ENCODE peak calls at places on chromosomes 4 and X, in four cellular contexts. One of them, this sample, is unnamed.

GRCh38 chrX:15143050-15143824 is 126.6 kb downstream of the ASB9 start:
- DNase-seq in PC-3: peak
- DNase-seq in PC-9: no peak
- DNase-seq in MM.1S: peak
- DNase-seq in this sample: peak

GRCh38 chrX:76555816-76556215 is 128.3 kb downstream of the MAGEE1 start:
- DNase-seq in PC-3: peak
- DNase-seq in PC-9: no peak
- DNase-seq in MM.1S: peak
- DNase-seq in this sample: peak

GRCh38 chrX:105263171-105263570 is 42.7 kb upstream of the TEX13A start:
- DNase-seq in PC-9: peak
- DNase-seq in MM.1S: no peak
- DNase-seq in PC-3: peak
- DNase-seq in this sample: peak

GRCh38 chr4:173025131-173025530 is 143.5 kb upstream of the GALNT7 start:
- DNase-seq in PC-9: peak
- DNase-seq in PC-3: peak
- DNase-seq in MM.1S: peak
- DNase-seq in this sample: peak

GRCh38 chr4:38753021-38753806 is 29.6 kb downstream of the TLR10 start:
- DNase-seq in MM.1S: no peak
- DNase-seq in PC-3: no peak
- DNase-seq in PC-9: peak
- DNase-seq in this sample: peak

GRCh38 chr4:101014417-101014816 is 332.9 kb downstream of the PPP3CA start:
- DNase-seq in MM.1S: no peak
- DNase-seq in PC-3: no peak
- DNase-seq in PC-9: no peak
- DNase-seq in this sample: no peak

GRCh38 chr4:76457885-76458284 is 22.9 kb downstream of the SHROOM3 start:
- DNase-seq in PC-3: no peak
- DNase-seq in PC-9: no peak
- DNase-seq in MM.1S: no peak
- DNase-seq in this sample: no peak

GRCh38 chr4:98603683-98604573 is 54.5 kb downstream of the TSPAN5 start:
- DNase-seq in MM.1S: no peak
- DNase-seq in PC-9: no peak
- DNase-seq in PC-3: no peak
- DNase-seq in this sample: peak

GRCh38 chr4:17489123-17489522 is 22.8 kb downstream of the QDPR start:
- DNase-seq in MM.1S: no peak
- DNase-seq in PC-3: no peak
- DNase-seq in PC-9: no peak
- DNase-seq in this sample: no peak

GRCh38 chr4:169383724-169384123 is 113.0 kb upstream of the SH3RF1 start:
- DNase-seq in PC-3: peak
- DNase-seq in MM.1S: no peak
- DNase-seq in PC-9: peak
- DNase-seq in this sample: peak

GRCh38 chr4:60913646-60914045 is 286.5 kb upstream of the ADGRL3 start:
- DNase-seq in MM.1S: no peak
- DNase-seq in PC-9: no peak
- DNase-seq in PC-3: no peak
- DNase-seq in this sample: no peak

GRCh38 chrX:55056820-55057690 is 17.8 kb upstream of the PAGE2B start:
- DNase-seq in PC-3: peak
- DNase-seq in PC-9: no peak
- DNase-seq in MM.1S: peak
- DNase-seq in this sample: peak

GRCh38 chr4:74100531-74100930 is 1.5 kb upstream of the CXCL2 start:
- DNase-seq in PC-9: no peak
- DNase-seq in MM.1S: no peak
- DNase-seq in PC-3: no peak
- DNase-seq in this sample: no peak

GRCh38 chr4:116724249-116724648 is 361.1 kb downstream of the TRAM1L1 start:
- DNase-seq in PC-3: no peak
- DNase-seq in MM.1S: peak
- DNase-seq in PC-9: no peak
- DNase-seq in this sample: no peak

GRCh38 chr4:20916106-20916505 is 215.8 kb downstream of the PACRGL start:
- DNase-seq in MM.1S: peak
- DNase-seq in PC-3: no peak
- DNase-seq in PC-9: no peak
- DNase-seq in this sample: no peak

GRCh38 chr4:83259586-83259985 is 25.0 kb downstream of the COQ2 start:
- DNase-seq in MM.1S: peak
- DNase-seq in PC-9: no peak
- DNase-seq in PC-3: no peak
- DNase-seq in this sample: no peak

GRCh38 chr4:121881213-121881612 is 10.9 kb upstream of the BBS7 start:
- DNase-seq in PC-9: no peak
- DNase-seq in PC-3: no peak
- DNase-seq in MM.1S: no peak
- DNase-seq in this sample: no peak

GRCh38 chr4:186128842-186129241 is 24.3 kb downstream of the FAM149A start:
- DNase-seq in MM.1S: no peak
- DNase-seq in PC-9: no peak
- DNase-seq in PC-3: no peak
- DNase-seq in this sample: no peak

GRCh38 chrX:23784487-23785301 is 1.7 kb downstream of the SAT1 start:
- DNase-seq in PC-9: peak
- DNase-seq in MM.1S: no peak
- DNase-seq in PC-3: peak
- DNase-seq in this sample: peak

GRCh38 chr4:70754470-70754869 is 32.7 kb downstream of the RUFY3 start:
- DNase-seq in PC-9: no peak
- DNase-seq in MM.1S: no peak
- DNase-seq in PC-3: no peak
- DNase-seq in this sample: no peak

GRCh38 chrX:10197597-10198210 is 40.9 kb downstream of the CLCN4 start:
- DNase-seq in PC-3: no peak
- DNase-seq in PC-9: no peak
- DNase-seq in MM.1S: no peak
- DNase-seq in this sample: peak

GRCh38 chr4:15006416-15007024 is 4.2 kb downstream of the CPEB2 start:
- DNase-seq in MM.1S: peak
- DNase-seq in PC-9: no peak
- DNase-seq in PC-3: peak
- DNase-seq in this sample: peak

GRCh38 chr4:25884040-25884788 is 21.4 kb upstream of the SEL1L3 start:
- DNase-seq in PC-3: peak
- DNase-seq in MM.1S: no peak
- DNase-seq in PC-9: no peak
- DNase-seq in this sample: peak

GRCh38 chr4:4228356-4228668 is 1.6 kb upstream of the OTOP1 start:
- DNase-seq in MM.1S: no peak
- DNase-seq in PC-9: no peak
- DNase-seq in PC-3: no peak
- DNase-seq in this sample: no peak

GRCh38 chr4:4227510-4228355 is 1.0 kb upstream of the OTOP1 start:
- DNase-seq in PC-3: no peak
- DNase-seq in PC-9: no peak
- DNase-seq in MM.1S: no peak
- DNase-seq in this sample: no peak

GRCh38 chr4:4226606-4227438 is at the start of gene OTOP1:
- DNase-seq in PC-9: no peak
- DNase-seq in PC-3: no peak
- DNase-seq in MM.1S: no peak
- DNase-seq in this sample: no peak

DNA sequence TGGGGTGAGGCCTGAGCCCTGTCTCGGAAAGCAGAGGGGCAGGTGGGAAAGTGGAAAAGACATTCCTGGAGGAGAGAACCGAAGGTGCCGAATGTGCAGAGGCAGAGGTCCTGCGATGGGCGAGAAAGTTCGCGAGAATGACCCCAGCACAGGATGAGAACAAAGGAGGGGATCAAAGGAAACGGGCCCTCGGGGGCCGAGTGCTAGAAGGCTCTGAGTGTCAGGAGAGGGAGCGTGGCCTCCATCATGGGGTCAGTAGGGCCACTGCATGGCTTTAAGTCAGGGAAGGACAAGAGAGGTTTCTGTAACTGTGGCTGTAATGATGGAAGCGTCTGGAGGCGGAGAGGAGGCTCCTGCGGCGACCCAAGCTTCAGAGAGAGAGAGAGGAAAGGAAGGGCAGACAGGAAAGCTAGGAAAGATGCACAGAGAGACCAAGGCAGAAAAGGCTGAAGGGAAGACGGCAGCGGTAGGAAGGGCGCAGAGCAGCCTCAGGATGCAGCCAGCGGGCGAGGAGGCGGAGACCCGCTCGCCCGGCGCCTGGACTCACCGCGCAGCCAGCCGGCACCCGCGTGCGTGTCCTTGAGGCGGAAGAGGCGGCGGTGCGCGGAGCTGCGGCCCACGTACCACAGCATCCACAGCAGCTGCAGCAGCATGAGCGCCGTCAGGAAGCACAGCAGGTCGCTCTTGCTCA is 669 bp downstream of the OTOP1 start:
- DNase-seq in PC-9: no peak
- DNase-seq in MM.1S: no peak
- DNase-seq in PC-3: no peak
- DNase-seq in this sample: peak
- TF ChIP-seq EZH2 in PC-9: no peak
- TF ChIP-seq EZH2 in MM.1S: no peak
- TF ChIP-seq EZH2 in PC-3: no peak
- TF ChIP-seq EZH2 in this sample: peak

GRCh38 chr4:108919229-108919893 is 156.5 kb upstream of the ETNPPL start:
- DNase-seq in PC-9: no peak
- DNase-seq in MM.1S: no peak
- DNase-seq in PC-3: no peak
- DNase-seq in this sample: no peak

GRCh38 chr4:108920688-108921087 is 157.8 kb upstream of the ETNPPL start:
- DNase-seq in MM.1S: no peak
- DNase-seq in PC-9: no peak
- DNase-seq in PC-3: no peak
- DNase-seq in this sample: no peak

GRCh38 chr4:108922191-108922590 is 159.3 kb upstream of the ETNPPL start:
- DNase-seq in MM.1S: no peak
- DNase-seq in PC-3: no peak
- DNase-seq in PC-9: no peak
- DNase-seq in this sample: no peak

GRCh38 chr4:108917255-108917654 is 154.4 kb upstream of the ETNPPL start:
- DNase-seq in PC-9: no peak
- DNase-seq in MM.1S: no peak
- DNase-seq in PC-3: no peak
- DNase-seq in this sample: no peak
- H2AFZ ChIP-seq in PC-9: no peak
- H2AFZ ChIP-seq in MM.1S: no peak
- H2AFZ ChIP-seq in PC-3: no peak
- H2AFZ ChIP-seq in this sample: no peak

DNA sequence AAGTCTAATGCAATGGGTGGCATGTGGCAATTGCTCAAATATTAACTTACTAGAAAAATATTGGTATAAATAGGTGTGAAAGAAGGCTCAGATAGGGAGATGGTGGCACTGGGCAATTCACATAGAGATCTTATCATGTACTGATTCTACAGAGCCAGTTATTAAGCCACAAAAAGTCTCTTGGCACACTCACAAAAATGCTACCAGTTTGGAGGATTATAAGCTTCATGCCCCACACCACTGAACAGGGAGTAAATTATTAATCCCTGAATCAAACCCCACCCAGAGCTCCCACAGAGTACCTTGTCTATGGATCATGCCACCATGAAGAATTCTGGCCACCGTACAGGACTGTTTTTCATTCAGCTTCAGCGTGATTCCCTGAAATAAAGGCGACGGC is 13.8 kb downstream of the MPP1 start:
- DNase-seq in PC-3: no peak
- DNase-seq in MM.1S: no peak
- DNase-seq in PC-9: no peak
- DNase-seq in this sample: no peak
- H3K4me3 ChIP-seq in PC-3: no peak
- H3K4me3 ChIP-seq in MM.1S: no peak
- H3K4me3 ChIP-seq in PC-9: no peak
- H3K4me3 ChIP-seq in this sample: no peak

GRCh38 chrX:40009462-40009851 is 88.3 kb downstream of the BCOR start:
- DNase-seq in PC-3: no peak
- DNase-seq in MM.1S: no peak
- DNase-seq in PC-9: no peak
- DNase-seq in this sample: no peak
- TF ChIP-seq EZH2 in PC-3: no peak
- TF ChIP-seq EZH2 in MM.1S: no peak
- TF ChIP-seq EZH2 in PC-9: no peak
- TF ChIP-seq EZH2 in this sample: no peak

GRCh38 chrX:22389544-22390243 is 117.0 kb downstream of the CBLL2 start:
- DNase-seq in PC-9: peak
- DNase-seq in MM.1S: no peak
- DNase-seq in PC-3: peak
- DNase-seq in this sample: peak
- H2AFZ ChIP-seq in PC-9: peak
- H2AFZ ChIP-seq in MM.1S: no peak
- H2AFZ ChIP-seq in PC-3: peak
- H2AFZ ChIP-seq in this sample: no peak

This sample was measured in fibroblast of lung.